ENCODE peak calls at places on chromosomes 16 and 17, in nine cellular contexts. E is activated CD8-positive, alpha-beta T cell treated with anti-CD3 and anti-CD28 coated beads, Interleukin-2, amount 10 ng/mL, durations not matched to agents 7 days and 5 days; W is kidney tubule cell; P is HFF-Myc; V is esophagus muscularis mucosa; Y is GM20000; H is NCI-H446; G is stimulated activated CD8-positive, alpha-beta memory T cell treated with anti-CD3 and anti-CD28 coated beads, Interleukin-4, amount 100 ng/mL, for 1 hour; A is substantia nigra. J is an unnamed sample.

GRCh38 chr17:42459983-42460300 is 1.3 kb downstream of the ATP6V0A1 start:
- DNase-seq in V (no peak), Y (peak), W (peak), G (no peak), H (no peak), E (peak), A (no peak), P (no peak), J (no peak)

GRCh38 chr16:80199614-80200013 is 341.2 kb upstream of the DYNLRB2 start:
- DNase-seq in G (no peak), Y (no peak), V (no peak), A (no peak), E (no peak), H (no peak), P (no peak), W (no peak), J (no peak)

GRCh38 chr17:43983515-43984411 is 20.7 kb upstream of the NAGS start:
- DNase-seq in A (no peak), H (no peak), V (peak), W (no peak), Y (no peak), E (peak), G (no peak), P (no peak), J (no peak)

GRCh38 chr16:87263418-87264052 is 53.7 kb downstream of the C16orf95 start:
- DNase-seq in G (no peak), P (no peak), E (no peak), W (no peak), H (no peak), A (no peak), Y (no peak), V (no peak), J (no peak)

GRCh38 chr17:31780436-31780835 is 78.6 kb downstream of the COPRS start:
- DNase-seq in G (no peak), Y (no peak), E (no peak), A (no peak), H (no peak), V (no peak), P (no peak), W (no peak), J (no peak)

GRCh38 chr16:57020651-57021050 is 31.3 kb downstream of the NLRC5 start:
- DNase-seq in Y (no peak), A (no peak), P (no peak), H (no peak), V (no peak), G (no peak), W (no peak), E (no peak), J (no peak)

GRCh38 chr16:84647830-84648594 is at the start of gene KLHL36:
- DNase-seq in H (no peak), W (peak), G (peak), E (peak), P (no peak), Y (peak), V (no peak), A (peak), J (peak)

GRCh38 chr17:81332118-81332834 is 37.2 kb upstream of the SLC38A10 start:
- DNase-seq in Y (no peak), G (no peak), V (no peak), W (no peak), H (no peak), A (no peak), P (no peak), E (no peak), J (no peak)

GRCh38 chr16:75320435-75320834 is 69.0 kb upstream of the BCAR1 start:
- DNase-seq in E (no peak), P (no peak), A (peak), Y (peak), H (no peak), G (no peak), V (no peak), W (no peak), J (peak)

GRCh38 chr17:82416771-82417170 is 1.4 kb upstream of the HEXD start:
- DNase-seq in P (no peak), A (no peak), H (no peak), Y (no peak), W (no peak), G (no peak), V (no peak), E (no peak), J (no peak)

GRCh38 chr17:71726320-71726719 is 394.5 kb upstream of the SOX9 start:
- DNase-seq in H (peak), P (no peak), W (no peak), A (no peak), V (no peak), E (no peak), G (no peak), Y (no peak), J (no peak)

GRCh38 chr17:72152392-72152727 is 31.5 kb downstream of the SOX9 start:
- DNase-seq in G (no peak), Y (no peak), W (peak), A (no peak), E (no peak), P (no peak), H (no peak), V (no peak), J (no peak)

GRCh38 chr17:27158390-27158789 is 135.5 kb upstream of the WSB1 start:
- DNase-seq in G (no peak), W (no peak), P (no peak), V (no peak), A (no peak), Y (no peak), H (no peak), E (no peak), J (no peak)

GRCh38 chr17:49358638-49359247 is 3.3 kb downstream of the ZNF652 start:
- DNase-seq in H (no peak), E (peak), A (no peak), V (no peak), Y (peak), P (no peak), W (no peak), G (no peak), J (no peak)

GRCh38 chr16:1533443-1533951 is at the start of gene TMEM204:
- DNase-seq in Y (peak), P (peak), A (no peak), W (no peak), E (peak), G (no peak), V (no peak), H (no peak), J (no peak)

GRCh38 chr17:79630120-79630519 is 19.3 kb upstream of the RBFOX3 start:
- DNase-seq in W (no peak), V (no peak), P (no peak), E (peak), Y (peak), G (no peak), A (no peak), H (no peak), J (no peak)

GRCh38 chr16:77406680-77407079 is 28.2 kb downstream of the ADAMTS18 start:
- DNase-seq in Y (no peak), G (no peak), A (no peak), H (no peak), W (no peak), V (no peak), P (no peak), E (no peak), J (no peak)

GRCh38 chr17:28807925-28808641 is 34.5 kb downstream of the FAM222B start:
- DNase-seq in W (peak), P (peak), Y (no peak), V (no peak), E (no peak), G (no peak), H (no peak), A (no peak), J (no peak)

GRCh38 chr16:71880176-71880575 is 3.8 kb downstream of the ZNF821 start:
- DNase-seq in A (no peak), E (no peak), Y (no peak), P (no peak), V (no peak), G (no peak), H (no peak), W (no peak), J (no peak)

J was measured in occipital lobe.